ENCODE peak calls at places on chromosome 13, in seven cellular contexts. S is mammary epithelial cell, L is PC-3, Y is neural progenitor cell, Z is K562, W is IMR-90, E is osteoblast. X is an unnamed sample.
A peak's percentile ranks its signal among the peaks of the same experiment; 100 is the strongest.

GRCh38 chr13:76884167-76884566 is 2.0 kb downstream of the KCTD12 start:
- DNase-seq in S (peak; percentile 49), L (no peak), Y (peak; percentile 49), Z (no peak), W (no peak), E (peak; percentile 72), X (no peak)

GRCh38 chr13:45121421-45121820 is 1.1 kb downstream of the GTF2F2 start:
- DNase-seq in S (peak; percentile 43), L (peak; percentile 30), Y (peak; percentile 36), Z (no peak), W (peak; percentile 53), E (peak; percentile 41), X (no peak)

GRCh38 chr13:93624371-93624777 is 397.8 kb downstream of the GPC6 start:
- DNase-seq in S (no peak), L (no peak), Y (no peak), Z (no peak), W (no peak), E (peak; percentile 34), X (no peak)

GRCh38 chr13:97853550-97853949 is 99.9 kb upstream of the IPO5 start:
- DNase-seq in S (no peak), L (peak; percentile 59), Y (no peak), Z (no peak), W (peak; percentile 56), E (peak; percentile 71), X (no peak)

GRCh38 chr13:49587311-49587847 is 2.0 kb upstream of the RCBTB1 start:
- DNase-seq in S (peak; percentile 79), L (peak; percentile 29), Y (no peak), Z (no peak), W (peak; percentile 67), E (peak; percentile 83), X (no peak)

GRCh38 chr13:52348081-52348480 is 57.9 kb downstream of the THSD1 start:
- DNase-seq in S (peak; percentile 79), L (no peak), Y (no peak), Z (no peak), W (peak; percentile 88), E (peak; percentile 88), X (no peak)

GRCh38 chr13:66689628-66690027 is 540.5 kb downstream of the PCDH9 start:
- DNase-seq in S (no peak), L (peak; percentile 25), Y (peak; percentile 19), Z (no peak), W (peak; percentile 40), E (no peak), X (no peak)

GRCh38 chr13:21979156-21979819 is 308.4 kb downstream of the FGF9 start:
- DNase-seq in S (no peak), L (no peak), Y (no peak), Z (no peak), W (peak; percentile 71), E (no peak), X (no peak)

GRCh38 chr13:60627071-60627686 is 230.2 kb downstream of the TDRD3 start:
- DNase-seq in S (no peak), L (peak; percentile 56), Y (peak; percentile 90), Z (peak; percentile 32), W (peak; percentile 3), E (peak; percentile 58), X (no peak)

GRCh38 chr13:52848455-52849190 is at the start of gene PCDH8:
- DNase-seq in S (no peak), L (no peak), Y (peak; percentile 96), Z (no peak), W (no peak), E (no peak), X (no peak)

GRCh38 chr13:112733112-112733511 is 43.3 kb downstream of the ATP11A start:
- DNase-seq in S (no peak), L (no peak), Y (peak; percentile 42), Z (no peak), W (no peak), E (peak; percentile 21), X (no peak)

GRCh38 chr13:77985866-77986636 is 67.4 kb upstream of the EDNRB start:
- DNase-seq in S (no peak), L (no peak), Y (no peak), Z (no peak), W (no peak), E (no peak), X (no peak)

GRCh38 chr13:27440408-27440807 is 10.0 kb downstream of the MTIF3 start:
- DNase-seq in S (no peak), L (no peak), Y (no peak), Z (no peak), W (no peak), E (no peak), X (no peak)

GRCh38 chr13:27432612-27433210 is 8.3 kb downstream of the GTF3A start:
- DNase-seq in S (no peak), L (no peak), Y (no peak), Z (no peak), W (no peak), E (no peak), X (no peak)

GRCh38 chr13:27432180-27432579 is 7.8 kb downstream of the GTF3A start:
- DNase-seq in S (no peak), L (no peak), Y (no peak), Z (no peak), W (no peak), E (no peak), X (no peak)

GRCh38 chr13:27442071-27442647 is 8.2 kb downstream of the MTIF3 start:
- DNase-seq in S (no peak), L (no peak), Y (no peak), Z (no peak), W (no peak), E (peak; percentile 13), X (no peak)

GRCh38 chr13:27437126-27437525 is 12.7 kb downstream of the GTF3A start:
- DNase-seq in S (no peak), L (no peak), Y (no peak), Z (no peak), W (no peak), E (peak; percentile 62), X (no peak)
- H4K20me1 ChIP-seq in S (no peaks in the 10 kb centered on the region), L (no peaks in the 10 kb centered on the region), Y (no peaks in the 10 kb centered on the region), Z (no peaks in the 10 kb centered on the region), W (no peaks in the 10 kb centered on the region), E (peaks cover 4% of the 10 kb centered on the region), X (no peaks in the 10 kb centered on the region)

GRCh38 chr13:73138967-73139491 is 80.2 kb downstream of the KLF5 start:
- DNase-seq in S (no peak), L (peak; percentile 73), Y (no peak), Z (no peak), W (no peak), E (no peak), X (no peak)
- H4K20me1 ChIP-seq in S (no peaks in the 10 kb centered on the region), L (no peaks in the 10 kb centered on the region), Y (no peaks in the 10 kb centered on the region), Z (no peaks in the 10 kb centered on the region), W (no peaks in the 10 kb centered on the region), E (no peaks in the 10 kb centered on the region), X (no peaks in the 10 kb centered on the region)

GRCh38 chr13:109769275-109769674 is 17.1 kb downstream of the IRS2 start:
- DNase-seq in S (no peak), L (no peak), Y (no peak), Z (no peak), W (no peak), E (no peak), X (no peak)
- H4K20me1 ChIP-seq in S (no peaks in the 10 kb centered on the region), L (peaks cover 8% of the 10 kb centered on the region), Y (peaks cover 16% of the 10 kb centered on the region), Z (peaks cover 3% of the 10 kb centered on the region), W (peaks cover 33% of the 10 kb centered on the region), E (no peaks in the 10 kb centered on the region), X (no peaks in the 10 kb centered on the region)

DNA sequence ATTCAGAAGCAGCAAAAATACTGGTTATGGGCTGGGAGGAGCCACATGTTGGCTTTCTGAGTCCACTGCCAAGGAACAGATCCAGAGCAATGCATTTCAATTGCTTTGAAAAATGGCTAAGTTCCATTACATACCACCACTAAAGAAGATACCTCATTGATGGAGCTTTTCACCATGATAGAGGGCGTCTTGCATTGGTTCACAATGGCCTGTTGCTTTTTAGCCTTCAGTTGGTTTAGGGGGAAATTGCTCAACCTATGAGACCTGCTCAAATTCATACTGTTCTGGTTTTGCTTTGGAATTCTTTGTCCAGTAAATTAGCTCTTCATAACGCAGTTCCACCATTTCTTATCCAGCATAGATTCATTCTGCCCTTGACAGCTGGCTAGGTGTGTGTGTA is 21.2 kb upstream of the CPB2 start:
- DNase-seq in S (no peak), L (no peak), Y (no peak), Z (no peak), W (no peak), E (no peak), X (no peak)
- H4K20me1 ChIP-seq in S (no peaks in the 10 kb centered on the region), L (no peaks in the 10 kb centered on the region), Y (no peaks in the 10 kb centered on the region), Z (no peaks in the 10 kb centered on the region), W (no peaks in the 10 kb centered on the region), E (no peaks in the 10 kb centered on the region), X (no peaks in the 10 kb centered on the region)

GRCh38 chr13:102965802-102966201 is 100.4 kb downstream of the SLC10A2 start:
- DNase-seq in S (peak; percentile 60), L (no peak), Y (no peak), Z (no peak), W (no peak), E (no peak), X (no peak)
- H4K20me1 ChIP-seq in S (no peaks in the 10 kb centered on the region), L (no peaks in the 10 kb centered on the region), Y (no peaks in the 10 kb centered on the region), Z (no peaks in the 10 kb centered on the region), W (no peaks in the 10 kb centered on the region), E (no peaks in the 10 kb centered on the region), X (no peaks in the 10 kb centered on the region)

X was measured in GM12878.